ENCODE peak calls at places on chromosome 17, in six cellular contexts. R, Z, N, O, P and F are unnamed samples.

GRCh38 chr17:60528828-60529227 is 2.8 kb upstream of the APPBP2 start:
- DNase-seq in Z (no peak), P (no peak), O (no peak), R (no peak), N (no peak), F (no peak)

GRCh38 chr17:77473615-77474226 is 333.0 kb downstream of the SEC14L1 start:
- DNase-seq in N (no peak), Z (no peak), P (no peak), O (no peak), R (no peak), F (no peak)

GRCh38 chr17:28760987-28761562 is 17.3 kb downstream of the TRAF4 start:
- DNase-seq in P (peak), O (no peak), Z (peak), N (peak), R (no peak), F (peak)

GRCh38 chr17:82520041-82520910 is 744 bp downstream of the FOXK2 start:
- DNase-seq in O (peak), P (no peak), R (peak), N (no peak), Z (no peak), F (peak)

GRCh38 chr17:19380551-19381284 is 2.4 kb downstream of the MAPK7 start:
- DNase-seq in R (no peak), P (peak), O (no peak), Z (no peak), N (no peak), F (no peak)

GRCh38 chr17:45284176-45285140 is 22.6 kb upstream of the SPATA32 start:
- DNase-seq in O (no peak), N (no peak), Z (no peak), R (no peak), P (no peak), F (no peak)

GRCh38 chr17:1467898-1468492 is 12.0 kb upstream of the CRK start:
- DNase-seq in Z (no peak), N (peak), R (no peak), O (peak), P (peak), F (no peak)

GRCh38 chr17:74430706-74431567 is 951 bp upstream of the GPRC5C start:
- DNase-seq in O (peak), N (peak), R (no peak), P (peak), Z (no peak), F (peak)

GRCh38 chr17:3795758-3796102 is 5.3 kb downstream of the ITGAE start:
- DNase-seq in P (no peak), R (no peak), N (no peak), Z (no peak), O (no peak), F (no peak)

GRCh38 chr17:77203436-77203835 is 62.7 kb downstream of the SEC14L1 start:
- DNase-seq in Z (no peak), P (no peak), O (no peak), R (no peak), N (no peak), F (no peak)

DNA sequence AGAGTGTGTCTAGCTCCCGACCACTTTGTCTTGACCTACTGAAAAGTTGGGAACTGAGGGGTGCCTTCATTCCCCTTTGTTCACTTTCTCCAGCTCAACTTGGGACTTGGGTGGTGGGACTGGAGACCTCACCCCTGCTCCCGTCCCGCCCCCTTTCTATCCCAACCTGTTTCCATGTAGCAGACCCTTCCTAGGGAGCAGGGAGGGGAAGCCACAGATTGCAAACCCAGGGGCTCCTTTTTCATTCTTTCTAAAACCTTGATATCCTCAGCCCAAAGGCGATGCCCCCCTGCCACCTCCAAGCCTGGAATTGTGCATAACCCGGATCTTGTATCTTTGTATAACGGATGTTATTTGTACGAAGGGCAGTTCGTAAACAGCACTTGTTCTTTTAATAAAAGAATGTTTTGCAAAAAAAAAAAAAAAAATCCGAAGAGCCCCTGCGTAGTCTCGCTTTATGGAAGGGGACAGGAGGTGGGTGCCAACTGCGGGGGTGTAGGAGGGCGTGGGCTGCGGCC is 714 bp upstream of the CISD3 start:
- DNase-seq in N (no peak), P (no peak), O (no peak), R (no peak), Z (no peak), F (no peak)
- H3K27ac ChIP-seq in N (no peak), P (peak), O (peak), R (peak), Z (peak), F (peak)

GRCh38 chr17:8675306-8675705 is 44.8 kb upstream of the MYH10 start:
- DNase-seq in Z (no peak), N (no peak), O (no peak), R (no peak), P (no peak), F (no peak)
- H3K27ac ChIP-seq in Z (no peak), N (no peak), O (peak), R (no peak), P (no peak), F (no peak)

DNA sequence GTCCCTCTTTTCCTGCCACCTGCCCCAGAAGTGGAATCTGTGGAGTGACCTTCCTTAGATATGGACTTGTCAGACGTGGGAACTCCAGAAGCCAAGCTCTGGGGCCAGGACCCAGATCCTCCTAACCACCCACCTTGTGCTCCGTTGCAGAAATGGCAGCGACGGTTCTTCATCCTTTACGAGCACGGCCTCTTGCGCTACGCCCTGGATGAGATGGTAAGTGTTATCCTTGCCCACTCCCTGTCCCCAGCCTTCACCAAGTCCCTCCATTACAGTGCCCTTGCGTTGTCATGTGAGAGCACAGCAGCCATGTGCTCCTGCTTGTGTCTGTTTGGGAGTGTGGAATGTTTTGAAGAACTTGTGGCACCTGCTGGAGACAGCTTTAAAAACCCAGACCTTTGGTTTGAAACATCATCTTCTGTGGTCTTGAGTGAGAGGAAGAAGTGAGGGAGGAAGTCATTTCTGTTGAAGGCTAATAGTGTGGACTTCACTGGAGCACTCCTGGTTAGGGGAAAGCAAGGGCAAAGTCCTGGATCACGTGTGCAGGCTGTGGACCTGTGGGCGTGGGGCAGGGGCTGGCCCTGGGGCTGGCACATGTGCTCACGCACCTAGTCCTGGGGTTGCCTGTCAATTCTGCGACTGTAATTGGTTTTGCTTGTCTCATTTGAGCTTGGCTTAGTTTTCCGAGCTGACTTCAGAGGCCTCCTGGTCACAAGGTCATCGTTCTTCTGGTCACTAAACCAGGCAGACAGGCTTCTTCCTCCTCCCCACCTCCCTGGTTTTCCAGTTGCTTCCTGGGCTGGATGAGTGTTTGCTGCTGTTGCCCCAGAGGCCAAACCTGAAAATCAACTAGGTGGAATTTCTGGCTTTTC is 35.8 kb downstream of the MPRIP start:
- DNase-seq in R (no peak), N (no peak), P (peak), O (peak), Z (peak), F (peak)
- H3K27ac ChIP-seq in R (no peak), N (no peak), P (peak), O (peak), Z (no peak), F (peak)

GRCh38 chr17:75486951-75487350 is 28.4 kb downstream of the CASKIN2 start:
- DNase-seq in O (no peak), Z (no peak), N (no peak), P (no peak), R (no peak), F (no peak)
- H3K27ac ChIP-seq in O (peak), Z (no peak), N (no peak), P (peak), R (no peak), F (no peak)

GRCh38 chr17:236641-237405 is 55.4 kb upstream of the DOC2B start:
- DNase-seq in Z (peak), R (peak), O (no peak), N (no peak), P (peak), F (peak)

GRCh38 chr17:235831-236640 is 54.6 kb upstream of the DOC2B start:
- DNase-seq in R (no peak), O (no peak), Z (peak), N (no peak), P (peak), F (peak)

GRCh38 chr17:233473-233941 is 52.1 kb upstream of the DOC2B start:
- DNase-seq in P (peak), O (no peak), R (no peak), N (no peak), Z (peak), F (peak)

GRCh38 chr17:231966-232807 is 50.7 kb upstream of the DOC2B start:
- DNase-seq in Z (peak), N (no peak), P (peak), O (no peak), R (no peak), F (peak)

GRCh38 chr17:234163-235047 is 53.0 kb upstream of the DOC2B start:
- DNase-seq in O (no peak), N (no peak), Z (peak), R (no peak), P (peak), F (peak)
- H3K27ac ChIP-seq in O (peak), N (no peak), Z (no peak), R (no peak), P (peak), F (no peak)